ENCODE peak calls at places on chromosomes 13 and 19, in ten cellular contexts. J, P, F, L, H, Q, Y, K, A and N are unnamed samples.

GRCh38 chr19:35495107-35496064 is 5.1 kb upstream of the KRTDAP start:
- DNase-seq in J (peak), P (peak), F (no peak), L (peak), H (peak), Q (peak), Y (peak), K (peak), A (peak), N (peak)

GRCh38 chr19:7848779-7849457 is 18.9 kb downstream of the EVI5L start:
- DNase-seq in J (no peak), P (no peak), F (no peak), L (no peak), H (no peak), Q (no peak), Y (no peak), K (no peak), A (no peak), N (no peak)

GRCh38 chr19:6362351-6362801 is 1.0 kb downstream of the CLPP start:
- DNase-seq in J (no peak), P (no peak), F (no peak), L (no peak), H (no peak), Q (no peak), Y (no peak), K (peak), A (no peak), N (no peak)

GRCh38 chr13:27170521-27171243 is 929 bp downstream of the USP12 start:
- DNase-seq in J (peak), P (peak), F (no peak), L (peak), H (peak), Q (peak), Y (peak), K (no peak), A (peak), N (no peak)

GRCh38 chr13:58852076-58852475 is 1220.5 kb downstream of the PCDH17 start:
- DNase-seq in J (no peak), P (no peak), F (no peak), L (peak), H (peak), Q (no peak), Y (no peak), K (peak), A (no peak), N (no peak)

GRCh38 chr13:76189882-76190519 is 553.9 kb downstream of the LMO7 start:
- DNase-seq in J (no peak), P (no peak), F (no peak), L (no peak), H (no peak), Q (no peak), Y (no peak), K (no peak), A (no peak), N (no peak)

GRCh38 chr19:34589730-34590129 is 87.2 kb downstream of the SCGB2B2 start:
- DNase-seq in J (no peak), P (no peak), F (no peak), L (no peak), H (no peak), Q (no peak), Y (no peak), K (no peak), A (peak), N (no peak)

GRCh38 chr13:50085063-50085462 is 69.8 kb downstream of the KCNRG start:
- DNase-seq in J (peak), P (no peak), F (no peak), L (peak), H (peak), Q (no peak), Y (peak), K (peak), A (no peak), N (no peak)

GRCh38 chr19:2960120-2960519 is 15.3 kb upstream of the ZNF77 start:
- DNase-seq in J (no peak), P (no peak), F (no peak), L (no peak), H (no peak), Q (no peak), Y (no peak), K (no peak), A (no peak), N (no peak)

GRCh38 chr13:42561752-42562467 is 12.0 kb upstream of the TNFSF11 start:
- DNase-seq in J (no peak), P (no peak), F (no peak), L (no peak), H (peak), Q (no peak), Y (no peak), K (no peak), A (no peak), N (no peak)

GRCh38 chr19:9913237-9914000 is 22.9 kb downstream of the OLFM2 start:
- DNase-seq in J (no peak), P (no peak), F (no peak), L (no peak), H (no peak), Q (no peak), Y (no peak), K (no peak), A (no peak), N (no peak)

GRCh38 chr19:31586282-31586681 is 237.0 kb upstream of the TSHZ3 start:
- DNase-seq in J (no peak), P (no peak), F (peak), L (no peak), H (peak), Q (no peak), Y (no peak), K (peak), A (no peak), N (no peak)

GRCh38 chr19:45767410-45767880 is 1.6 kb downstream of the SIX5 start:
- DNase-seq in J (peak), P (peak), F (no peak), L (peak), H (peak), Q (peak), Y (peak), K (peak), A (peak), N (no peak)

GRCh38 chr13:74868044-74868443 is 613.9 kb downstream of the TBC1D4 start:
- DNase-seq in J (no peak), P (no peak), F (no peak), L (no peak), H (no peak), Q (no peak), Y (no peak), K (no peak), A (no peak), N (no peak)

GRCh38 chr19:4038661-4039096 is 28.0 kb downstream of the ZBTB7A start:
- DNase-seq in J (no peak), P (no peak), F (no peak), L (no peak), H (no peak), Q (no peak), Y (no peak), K (no peak), A (no peak), N (no peak)

GRCh38 chr19:44653977-44654784 is 10.5 kb downstream of the PVR start:
- DNase-seq in J (peak), P (peak), F (no peak), L (peak), H (peak), Q (peak), Y (peak), K (peak), A (peak), N (no peak)

GRCh38 chr19:18796239-18796638 is 5.1 kb upstream of the COMP start:
- DNase-seq in J (no peak), P (no peak), F (no peak), L (no peak), H (no peak), Q (no peak), Y (no peak), K (no peak), A (no peak), N (no peak)

GRCh38 chr13:48630291-48630690 is 23.4 kb upstream of the CYSLTR2 start:
- DNase-seq in J (no peak), P (no peak), F (no peak), L (no peak), H (no peak), Q (no peak), Y (no peak), K (no peak), A (no peak), N (no peak)

GRCh38 chr19:30340724-30341595 is 31.2 kb upstream of the ZNF536 start:
- DNase-seq in J (no peak), P (no peak), F (no peak), L (no peak), H (no peak), Q (peak), Y (no peak), K (peak), A (no peak), N (no peak)
- H3K4me3 ChIP-seq in J (no peak), P (no peak), F (no peak), L (no peak), H (no peak), Q (no peak), Y (no peak), K (no peak), A (no peak), N (no peak)

GRCh38 chr13:112963641-112964040 is 5.4 kb upstream of the MCF2L start:
- DNase-seq in J (no peak), P (no peak), F (no peak), L (no peak), H (no peak), Q (no peak), Y (no peak), K (no peak), A (no peak), N (no peak)

GRCh38 chr13:112967666-112968379 is 1.2 kb upstream of the MCF2L start:
- DNase-seq in J (no peak), P (no peak), F (no peak), L (no peak), H (no peak), Q (no peak), Y (no peak), K (no peak), A (peak), N (no peak)

GRCh38 chr13:112966776-112967175 is 2.2 kb upstream of the MCF2L start:
- DNase-seq in J (no peak), P (no peak), F (no peak), L (no peak), H (no peak), Q (no peak), Y (no peak), K (no peak), A (no peak), N (no peak)

GRCh38 chr13:112965103-112965502 is 3.9 kb upstream of the MCF2L start:
- DNase-seq in J (no peak), P (no peak), F (no peak), L (no peak), H (no peak), Q (no peak), Y (no peak), K (no peak), A (no peak), N (no peak)

DNA sequence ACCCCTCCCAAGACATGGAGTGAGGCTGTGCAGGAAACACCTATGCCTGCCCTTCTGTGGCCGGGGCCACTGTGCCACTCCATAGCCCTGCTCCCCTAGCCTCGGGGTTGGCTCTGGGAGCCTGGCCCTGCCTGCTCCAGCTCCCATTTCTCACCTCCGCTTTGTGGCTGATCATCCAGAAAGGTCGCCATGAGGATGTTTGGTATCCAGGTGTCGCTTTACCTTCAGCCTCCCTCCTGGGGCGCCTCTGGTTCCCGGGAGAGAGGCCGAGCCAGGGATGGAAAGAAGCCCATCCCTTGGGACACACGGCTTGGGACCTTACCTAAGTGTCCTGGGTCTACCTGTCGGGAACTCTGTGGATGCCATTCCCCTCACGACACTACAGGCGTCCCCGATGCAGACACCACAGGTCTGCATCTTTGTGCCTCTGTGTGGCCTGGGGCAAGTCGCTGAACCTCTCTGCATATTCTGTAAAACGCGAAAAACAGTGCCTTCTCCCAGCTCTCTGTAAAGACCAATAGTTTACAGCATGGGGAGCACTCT is 3.4 kb upstream of the MCF2L start:
- DNase-seq in J (no peak), P (no peak), F (no peak), L (no peak), H (no peak), Q (no peak), Y (no peak), K (no peak), A (no peak), N (no peak)
- H3K4me3 ChIP-seq in J (no peak), P (no peak), F (no peak), L (no peak), H (no peak), Q (no peak), Y (no peak), K (no peak), A (no peak), N (no peak)

GRCh38 chr19:58440556-58440955 is 603 bp upstream of the ZNF132 start:
- DNase-seq in J (no peak), P (no peak), F (no peak), L (no peak), H (no peak), Q (no peak), Y (no peak), K (no peak), A (no peak), N (no peak)

GRCh38 chr19:58434217-58434616 is 5.7 kb downstream of the ZNF132 start:
- DNase-seq in J (no peak), P (no peak), F (no peak), L (peak), H (no peak), Q (no peak), Y (peak), K (peak), A (no peak), N (no peak)

DNA sequence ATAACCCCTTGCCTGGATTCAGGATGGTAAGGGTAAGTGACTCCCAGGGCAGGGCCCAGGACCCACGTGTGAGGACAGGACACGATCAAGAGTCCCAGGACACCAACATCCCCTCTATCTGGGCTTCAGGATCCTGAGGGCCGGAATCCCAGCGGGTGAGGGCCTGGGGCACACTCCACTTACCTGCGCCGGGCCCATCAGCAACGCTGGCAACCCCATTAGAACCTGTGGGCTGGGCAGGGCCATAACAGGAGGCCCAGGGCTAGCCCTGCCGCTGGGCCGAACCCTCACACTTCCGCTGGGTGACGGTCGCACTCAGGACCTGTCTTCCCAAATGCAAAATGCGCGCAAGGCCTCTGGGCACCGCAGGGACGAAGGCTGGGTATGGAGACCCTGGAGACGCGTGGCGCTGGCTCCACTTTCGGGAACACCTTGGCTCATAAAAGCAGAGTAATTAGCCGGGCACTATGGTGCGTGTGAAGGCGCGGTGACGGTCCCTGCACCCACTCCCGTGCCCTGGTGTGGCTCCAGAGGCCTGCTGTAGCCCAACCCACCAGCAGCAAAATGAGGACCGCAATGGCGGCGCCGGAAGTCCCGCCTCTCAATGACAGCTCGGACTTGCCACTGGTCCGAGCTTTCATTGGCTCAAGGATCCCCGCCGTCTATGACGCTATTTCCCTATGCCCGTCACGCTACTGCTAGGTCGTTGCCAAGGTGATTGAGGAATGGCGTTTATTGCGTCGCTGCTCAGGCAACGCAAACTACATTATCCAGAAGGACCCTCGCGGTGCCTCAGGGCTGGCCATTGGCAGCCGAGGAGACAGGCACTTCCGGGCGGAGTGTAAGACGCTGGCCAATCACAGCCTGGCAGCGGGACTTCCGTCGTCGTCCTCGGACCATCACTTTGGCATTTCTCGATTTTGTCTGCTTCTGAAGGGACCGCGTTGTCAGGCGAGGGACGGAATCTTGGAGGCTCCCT is at the start of gene ZNF132:
- DNase-seq in J (no peak), P (peak), F (peak), L (peak), H (peak), Q (peak), Y (peak), K (peak), A (peak), N (peak)
- H3K4me3 ChIP-seq in J (no peak), P (peak), F (peak), L (peak), H (peak), Q (peak), Y (no peak), K (peak), A (peak), N (peak)

GRCh38 chr19:23075031-23075733 is 41.6 kb upstream of the ZNF730 start:
- DNase-seq in J (peak), P (peak), F (peak), L (peak), H (peak), Q (peak), Y (peak), K (peak), A (peak), N (peak)
- H3K4me3 ChIP-seq in J (peak), P (peak), F (peak), L (peak), H (peak), Q (peak), Y (peak), K (peak), A (peak), N (peak)

DNA sequence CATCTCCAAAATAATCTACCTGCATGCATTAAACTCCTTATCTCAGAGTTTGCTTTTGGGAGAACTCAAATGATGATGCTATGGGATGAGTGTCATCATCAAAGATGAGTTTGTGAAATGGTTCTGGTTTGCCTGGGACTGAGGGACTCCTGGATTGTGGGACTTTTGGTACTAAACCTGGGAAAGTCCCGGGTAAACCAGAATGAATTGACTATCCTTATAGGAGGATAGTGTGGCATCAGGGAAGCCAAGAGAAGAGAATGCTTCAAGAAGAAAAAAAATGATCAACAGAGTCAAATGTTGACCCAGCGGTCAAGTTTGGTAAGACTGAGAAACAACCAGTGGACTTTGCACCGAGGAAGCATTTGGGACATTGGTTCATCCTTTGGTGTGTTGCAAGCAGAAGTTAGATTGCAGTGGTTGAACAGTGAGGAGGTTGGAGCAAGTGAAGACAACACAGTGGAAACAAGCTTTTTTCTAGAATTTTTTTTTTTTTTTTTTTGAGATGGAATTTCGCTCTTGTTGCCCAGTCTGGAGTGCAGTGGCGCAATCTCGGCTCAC is 33.5 kb downstream of the CLEC17A start:
- DNase-seq in J (peak), P (no peak), F (no peak), L (no peak), H (no peak), Q (no peak), Y (no peak), K (no peak), A (no peak), N (no peak)
- H3K4me3 ChIP-seq in J (no peak), P (no peak), F (no peak), L (no peak), H (no peak), Q (no peak), Y (no peak), K (no peak), A (no peak), N (no peak)

DNA sequence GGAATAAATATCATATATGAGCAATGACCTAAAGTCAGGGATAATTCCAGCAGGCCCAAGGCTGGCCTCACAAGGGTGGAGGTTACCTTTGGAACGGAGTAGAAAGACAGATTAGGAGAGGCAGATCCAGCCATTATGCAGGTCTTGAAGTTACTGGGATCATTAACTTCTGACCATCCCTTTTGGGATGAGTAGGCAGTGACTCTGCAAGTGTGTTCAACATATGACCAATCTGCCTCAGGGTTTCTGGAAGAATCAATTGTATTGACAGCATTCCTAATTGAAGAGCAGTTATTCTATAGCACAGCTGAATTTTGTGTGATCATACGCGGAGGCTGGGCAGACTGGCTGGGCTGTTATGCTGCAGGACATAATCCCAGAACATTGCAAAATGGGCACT is 556.3 kb downstream of the EFNB2 start:
- DNase-seq in J (no peak), P (no peak), F (no peak), L (no peak), H (no peak), Q (no peak), Y (no peak), K (no peak), A (no peak), N (no peak)
- H3K4me3 ChIP-seq in J (no peak), P (no peak), F (no peak), L (no peak), H (no peak), Q (no peak), Y (no peak), K (no peak), A (no peak), N (no peak)